ENCODE peak calls at places on chromosomes 5 and 9, in four cellular contexts. X is astrocyte of the cerebellum, Z is progenitor cell of endocrine pancreas, L is neural crest cell. R is an unnamed sample.

GRCh38 chr9:100064872-100065581 is 33.8 kb downstream of the ERP44 start:
- DNase-seq in X (no peak), Z (no peak), L (no peak), R (peak; percentile 16)

GRCh38 chr9:137012694-137013570 is 15.1 kb downstream of the ABCA2 start:
- DNase-seq in X (no peak), Z (no peak), L (no peak), R (no peak)

GRCh38 chr5:180605554-180606214 is 14.4 kb upstream of the SCGB3A1 start:
- DNase-seq in X (peak; percentile 12), Z (no peak), L (peak; percentile 57), R (no peak)

GRCh38 chr9:130846487-130847305 is 11.6 kb downstream of the ABL1 start:
- DNase-seq in X (no peak), Z (no peak), L (no peak), R (no peak)

GRCh38 chr5:74851684-74852353 is 14.4 kb downstream of the FAM169A start:
- DNase-seq in X (peak; percentile 29), Z (no peak), L (no peak), R (peak; percentile 22)

GRCh38 chr9:76817489-76817888 is 53.3 kb downstream of the PCA3 start:
- DNase-seq in X (peak; percentile 9), Z (no peak), L (no peak), R (peak; percentile 24)

GRCh38 chr9:82488319-82488701 is 499.7 kb downstream of the SPATA31D1 start:
- DNase-seq in X (no peak), Z (no peak), L (no peak), R (no peak)

GRCh38 chr5:173302546-173303155 is 25.6 kb downstream of the STC2 start:
- DNase-seq in X (no peak), Z (no peak), L (no peak), R (no peak)

GRCh38 chr5:109936091-109936490 is 246.4 kb downstream of the MAN2A1 start:
- DNase-seq in X (no peak), Z (no peak), L (no peak), R (no peak)

GRCh38 chr9:2179557-2179956 is 164.4 kb downstream of the SMARCA2 start:
- DNase-seq in X (no peak), Z (no peak), L (no peak), R (no peak)

GRCh38 chr9:117218951-117219350 is 195.9 kb downstream of the ASTN2 start:
- DNase-seq in X (no peak), Z (no peak), L (no peak), R (no peak)

GRCh38 chr5:139726248-139726647 is 69.4 kb upstream of the PSD2 start:
- DNase-seq in X (no peak), Z (no peak), L (no peak), R (no peak)

GRCh38 chr9:133405508-133406009 is 12.3 kb downstream of the REXO4 start:
- DNase-seq in X (no peak), Z (no peak), L (no peak), R (peak; percentile 7)

GRCh38 chr5:87752362-87752761 is 339.6 kb upstream of the CCNH start:
- DNase-seq in X (no peak), Z (no peak), L (no peak), R (peak; percentile 31)

GRCh38 chr5:61275841-61276240 is 56.2 kb upstream of the ZSWIM6 start:
- DNase-seq in X (no peak), Z (no peak), L (no peak), R (peak; percentile 14)

GRCh38 chr5:176365663-176366574 is 632 bp downstream of the ARL10 start:
- DNase-seq in X (no peak), Z (peak; percentile 22), L (peak; percentile 29), R (peak; percentile 16)

GRCh38 chr5:96729156-96729555 is 67.0 kb downstream of the CAST start:
- DNase-seq in X (no peak), Z (no peak), L (no peak), R (no peak)

GRCh38 chr5:9212605-9213004 is 333.3 kb downstream of the SEMA5A start:
- DNase-seq in X (no peak), Z (no peak), L (no peak), R (no peak)

GRCh38 chr5:126912607-126913006 is 117.8 kb downstream of the MARCHF3 start:
- DNase-seq in X (no peak), Z (no peak), L (no peak), R (peak; percentile 22)

GRCh38 chr9:111483419-111483861 is 743 bp downstream of the ECPAS start:
- DNase-seq in X (no peak), Z (no peak), L (no peak), R (peak; percentile 11)

GRCh38 chr5:87103616-87104287 is 163.9 kb upstream of the RASA1 start:
- DNase-seq in X (no peak), Z (no peak), L (no peak), R (no peak)

GRCh38 chr9:74379718-74380117 is 117.4 kb upstream of the RORB start:
- DNase-seq in X (peak; percentile 23), Z (peak; percentile 12), L (no peak), R (no peak)
- TF ChIP-seq CTCF in X (peak; percentile 58), Z (peak; percentile 66), L (peak; percentile 64), R (peak; percentile 3)

GRCh38 chr5:34411470-34412346 is 244.4 kb upstream of the RAI14 start:
- DNase-seq in X (no peak), Z (no peak), L (no peak), R (no peak)
- TF ChIP-seq CTCF in X (no peak), Z (no peak), L (no peak), R (no peak)

GRCh38 chr9:118596374-118597015 is 772.7 kb downstream of the BRINP1 start:
- DNase-seq in X (no peak), Z (no peak), L (no peak), R (no peak)

GRCh38 chr9:118594428-118594827 is 774.8 kb downstream of the BRINP1 start:
- DNase-seq in X (no peak), Z (no peak), L (no peak), R (no peak)

DNA sequence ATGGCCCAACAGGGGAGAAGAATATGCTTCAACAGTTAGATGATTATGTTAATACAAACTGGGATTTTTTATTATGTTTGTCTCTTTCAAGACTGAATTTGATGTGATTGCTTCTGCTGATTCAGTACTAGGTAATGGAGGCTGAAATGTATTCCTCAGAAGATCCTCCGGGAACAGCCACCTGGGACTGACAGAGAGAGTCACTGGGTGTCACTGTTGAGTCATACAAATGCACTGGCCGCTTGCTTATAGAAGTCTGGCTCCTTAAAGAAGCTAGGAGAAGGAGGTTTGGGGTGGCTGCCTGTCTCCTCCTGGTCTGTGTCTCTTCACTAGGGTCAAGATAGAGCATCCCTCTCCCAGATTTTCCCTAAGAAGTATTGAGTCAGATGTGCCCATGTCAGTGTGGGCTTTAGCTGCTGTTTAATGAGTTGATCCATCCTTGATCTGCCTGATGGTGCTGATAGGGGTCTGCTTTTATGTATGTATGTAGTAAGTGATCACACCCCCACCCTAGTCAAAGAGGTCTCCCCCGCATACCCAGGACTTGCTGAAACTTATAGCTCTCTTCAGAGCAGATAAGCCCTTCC is 773.4 kb downstream of the BRINP1 start:
- DNase-seq in X (peak; percentile 43), Z (no peak), L (peak; percentile 36), R (no peak)
- TF ChIP-seq CTCF in X (peak; percentile 65), Z (peak; percentile 60), L (peak; percentile 66), R (peak; percentile 45)

GRCh38 chr9:113507256-113507655 is 43.7 kb downstream of the RGS3 start:
- DNase-seq in X (no peak), Z (no peak), L (no peak), R (no peak)

GRCh38 chr9:113508111-113508749 is 44.7 kb downstream of the RGS3 start:
- DNase-seq in X (no peak), Z (no peak), L (no peak), R (peak; percentile 20)

GRCh38 chr9:113511047-113511521 is 47.6 kb downstream of the RGS3 start:
- DNase-seq in X (no peak), Z (no peak), L (no peak), R (no peak)

GRCh38 chr9:113511856-113512761 is 48.6 kb downstream of the RGS3 start:
- DNase-seq in X (no peak), Z (no peak), L (no peak), R (no peak)

DNA sequence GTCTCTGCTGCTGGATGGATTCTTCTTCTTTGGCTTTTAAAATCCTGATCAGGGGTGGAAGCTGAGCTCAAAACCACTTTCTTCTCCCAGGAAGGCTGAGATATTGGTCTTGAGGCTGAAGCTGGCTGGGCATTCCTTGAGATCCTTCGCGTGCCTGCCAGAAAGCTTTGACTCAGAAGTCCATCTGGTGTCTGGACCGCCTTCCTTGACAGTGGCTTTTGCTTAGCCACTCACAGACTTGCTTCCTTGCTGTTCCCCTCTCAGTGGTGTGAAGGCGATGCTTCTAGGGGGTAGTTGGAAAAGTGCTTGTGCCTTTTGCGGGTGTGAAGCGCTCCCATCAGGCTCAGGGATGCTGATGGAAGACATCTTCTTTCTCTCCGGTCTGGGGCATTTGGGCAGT is 45.9 kb downstream of the RGS3 start:
- DNase-seq in X (peak; percentile 16), Z (no peak), L (no peak), R (peak; percentile 30)
- TF ChIP-seq CTCF in X (no peak), Z (no peak), L (no peak), R (no peak)

GRCh38 chr5:55172937-55173695 is at the start of gene CDC20B:
- DNase-seq in X (no peak), Z (peak; percentile 56), L (peak; percentile 58), R (no peak)

GRCh38 chr5:55175781-55176175 is 2.8 kb upstream of the CDC20B start:
- DNase-seq in X (no peak), Z (no peak), L (no peak), R (no peak)

GRCh38 chr5:55177078-55177477 is 4.1 kb upstream of the CDC20B start:
- DNase-seq in X (no peak), Z (no peak), L (no peak), R (no peak)

GRCh38 chr5:55173696-55174101 is 722 bp upstream of the CDC20B start:
- DNase-seq in X (no peak), Z (no peak), L (no peak), R (no peak)

GRCh38 chr5:55176176-55176818 is 3.3 kb upstream of the CDC20B start:
- DNase-seq in X (no peak), Z (peak; percentile 55), L (peak; percentile 51), R (no peak)
- TF ChIP-seq CTCF in X (peak; percentile 10), Z (peak; percentile 34), L (peak; percentile 41), R (no peak)